ENCODE peak calls at places on chromosomes 4 and X, in nine cellular contexts. D is DMS153; H is stimulated activated CD4-positive, alpha-beta T cell treated with anti-CD3 and anti-CD28 coated beads, Interleukin-2, amount 100 ng/mL, for 24 hours; W is endothelial cell; C is stimulated activated CD8-positive, alpha-beta memory T cell treated with anti-CD3 and anti-CD28 coated beads, Interleukin-4, amount 100 ng/mL, for 48 hours; R is CD8-positive, alpha-beta memory T cell; T is EH; F is COR-L47; J is OCI-M1. X is an unnamed sample.

GRCh38 chrX:108415891-108416290 is 22.3 kb downstream of the COL4A6 start:
- DNase-seq in D (no peak), H (no peak), W (no peak), C (no peak), R (no peak), T (no peak), F (no peak), J (no peak), X (no peak)

GRCh38 chrX:71515039-71515398 is 17.9 kb upstream of the OGT start:
- DNase-seq in D (no peak), H (no peak), W (no peak), C (no peak), R (no peak), T (peak), F (no peak), J (no peak), X (no peak)

GRCh38 chr4:77156912-77157858 is at the start of gene CCNG2:
- DNase-seq in D (peak), H (peak), W (peak), C (peak), R (peak), T (peak), F (peak), J (peak), X (peak)

GRCh38 chrX:15399901-15400500 is 15.8 kb upstream of the VEGFD start:
- DNase-seq in D (no peak), H (no peak), W (no peak), C (no peak), R (no peak), T (no peak), F (no peak), J (no peak), X (no peak)

GRCh38 chrX:25523574-25523973 is 507.8 kb upstream of the ARX start:
- DNase-seq in D (peak), H (no peak), W (peak), C (no peak), R (no peak), T (no peak), F (peak), J (peak), X (no peak)

GRCh38 chr4:185307136-185307950 is 88.4 kb downstream of the LRP2BP start:
- DNase-seq in D (no peak), H (no peak), W (no peak), C (no peak), R (no peak), T (peak), F (peak), J (no peak), X (peak)

GRCh38 chrX:131728295-131729145 is 184.6 kb downstream of the OR13H1 start:
- DNase-seq in D (no peak), H (no peak), W (no peak), C (no peak), R (no peak), T (no peak), F (no peak), J (no peak), X (no peak)

GRCh38 chrX:118100091-118100490 is 16.5 kb downstream of the KLHL13 start:
- DNase-seq in D (no peak), H (no peak), W (no peak), C (no peak), R (no peak), T (no peak), F (no peak), J (no peak), X (no peak)

GRCh38 chrX:129654652-129655546 is at the start of gene APLN:
- DNase-seq in D (no peak), H (no peak), W (peak), C (no peak), R (no peak), T (peak), F (peak), J (peak), X (peak)

GRCh38 chrX:12978205-12979010 is 3.5 kb downstream of the TMSB4X start:
- DNase-seq in D (no peak), H (peak), W (no peak), C (peak), R (peak), T (peak), F (no peak), J (peak), X (peak)

GRCh38 chr4:53935780-53936179 is 128.6 kb downstream of the CHIC2 start:
- DNase-seq in D (no peak), H (no peak), W (no peak), C (no peak), R (no peak), T (peak), F (no peak), J (no peak), X (peak)

GRCh38 chr4:106614446-106614845 is 245.9 kb upstream of the GIMD1 start:
- DNase-seq in D (no peak), H (no peak), W (no peak), C (no peak), R (no peak), T (peak), F (no peak), J (no peak), X (no peak)

GRCh38 chr4:184475096-184475461 is 729 bp upstream of the IRF2 start:
- DNase-seq in D (no peak), H (peak), W (peak), C (peak), R (peak), T (peak), F (no peak), J (peak), X (no peak)

GRCh38 chr4:87677731-87678130 is 27.7 kb downstream of the DMP1 start:
- DNase-seq in D (no peak), H (no peak), W (no peak), C (no peak), R (no peak), T (no peak), F (no peak), J (no peak), X (no peak)

GRCh38 chr4:108417923-108418322 is 202.5 kb upstream of the RPL34 start:
- DNase-seq in D (no peak), H (no peak), W (no peak), C (no peak), R (no peak), T (peak), F (no peak), J (no peak), X (no peak)

GRCh38 chr4:52545099-52546069 is 113.7 kb downstream of the USP46 start:
- DNase-seq in D (peak), H (peak), W (peak), C (peak), R (peak), T (peak), F (peak), J (peak), X (no peak)

GRCh38 chr4:75845992-75846391 is 56.3 kb downstream of the PPEF2 start:
- DNase-seq in D (no peak), H (no peak), W (no peak), C (no peak), R (no peak), T (peak), F (peak), J (no peak), X (no peak)

GRCh38 chr4:5084911-5085475 is 33.7 kb downstream of the STK32B start:
- DNase-seq in D (no peak), H (no peak), W (no peak), C (no peak), R (no peak), T (peak), F (no peak), J (no peak), X (no peak)

GRCh38 chr4:108361886-108362285 is 193.2 kb upstream of the LEF1 start:
- DNase-seq in D (no peak), H (no peak), W (no peak), C (no peak), R (no peak), T (peak), F (no peak), J (peak), X (no peak)

GRCh38 chr4:123597586-123597985 is 201.0 kb downstream of the SPRY1 start:
- DNase-seq in D (no peak), H (no peak), W (no peak), C (no peak), R (no peak), T (peak), F (no peak), J (no peak), X (no peak)

GRCh38 chrX:135480076-135480475 is 40.4 kb upstream of the INTS6L start:
- DNase-seq in D (no peak), H (no peak), W (no peak), C (no peak), R (no peak), T (no peak), F (no peak), J (no peak), X (no peak)

GRCh38 chrX:10121787-10122186 is 35.0 kb upstream of the CLCN4 start:
- DNase-seq in D (no peak), H (no peak), W (no peak), C (no peak), R (no peak), T (no peak), F (no peak), J (no peak), X (no peak)

GRCh38 chr4:170805352-170805751 is 715.6 kb upstream of the AADAT start:
- DNase-seq in D (no peak), H (no peak), W (no peak), C (no peak), R (no peak), T (no peak), F (no peak), J (no peak), X (no peak)

GRCh38 chrX:119238557-119238956 is 2.5 kb downstream of the PGRMC1 start:
- DNase-seq in D (no peak), H (no peak), W (no peak), C (no peak), R (no peak), T (peak), F (no peak), J (no peak), X (no peak)

GRCh38 chrX:66632473-66632872 is 6.4 kb downstream of the EDA2R start:
- DNase-seq in D (no peak), H (no peak), W (no peak), C (no peak), R (no peak), T (peak), F (no peak), J (no peak), X (no peak)

GRCh38 chr4:115113382-115114106 is at the start of gene NDST4:
- DNase-seq in D (peak), H (no peak), W (no peak), C (no peak), R (no peak), T (peak), F (peak), J (no peak), X (no peak)

GRCh38 chr4:128107766-128108165 is 46.7 kb downstream of the LARP1B start:
- DNase-seq in D (no peak), H (no peak), W (no peak), C (no peak), R (no peak), T (peak), F (no peak), J (peak), X (no peak)

GRCh38 chr4:173025131-173025530 is 143.5 kb upstream of the GALNT7 start:
- DNase-seq in D (peak), H (no peak), W (peak), C (no peak), R (no peak), T (peak), F (peak), J (peak), X (peak)

GRCh38 chr4:1978226-1978625 is 30.5 kb downstream of the NELFA start:
- DNase-seq in D (no peak), H (no peak), W (no peak), C (no peak), R (no peak), T (no peak), F (no peak), J (no peak), X (no peak)

GRCh38 chr4:55675196-55675793 is 39.2 kb upstream of the NMU start:
- DNase-seq in D (peak), H (no peak), W (no peak), C (no peak), R (no peak), T (no peak), F (no peak), J (no peak), X (no peak)

GRCh38 chr4:6257243-6258025 is 12.2 kb upstream of the WFS1 start:
- DNase-seq in D (peak), H (no peak), W (peak), C (no peak), R (no peak), T (no peak), F (no peak), J (peak), X (no peak)

GRCh38 chrX:28787206-28787605 is 200.0 kb downstream of the IL1RAPL1 start:
- DNase-seq in D (no peak), H (no peak), W (no peak), C (no peak), R (no peak), T (no peak), F (no peak), J (no peak), X (peak)

GRCh38 chrX:46913710-46914109 is 1.5 kb downstream of the JADE3 start:
- DNase-seq in D (no peak), H (no peak), W (peak), C (peak), R (no peak), T (peak), F (no peak), J (peak), X (peak)

GRCh38 chr4:104941661-104942062 is 205.0 kb upstream of the TET2 start:
- DNase-seq in D (no peak), H (no peak), W (no peak), C (no peak), R (no peak), T (no peak), F (no peak), J (no peak), X (no peak)

X was measured in PC-9.